ENCODE peak calls at places on chromosomes 4 and X, in five cellular contexts. E is mesenchymal stem cell, A is IMR-90, H is H1, T is neuronal stem cell. B is an unnamed sample.

GRCh38 chrX:48747415-48748026 is 14.0 kb upstream of the GLOD5 start:
- DNase-seq in E (no peak), H (no peak), A (no peak), T (no peak), B (no peak)

GRCh38 chr4:140052050-140052449 is 101.9 kb downstream of the MAML3 start:
- DNase-seq in A (peak; percentile 51), H (no peak), E (peak; percentile 46), T (no peak), B (no peak)

GRCh38 chr4:76950846-76951321 is 1.3 kb downstream of the SEPTIN11 start:
- DNase-seq in E (peak; percentile 60), T (no peak), H (no peak), A (peak; percentile 52), B (peak; percentile 51)

GRCh38 chr4:84503495-84504437 is 4.7 kb upstream of the NKX6-1 start:
- DNase-seq in E (peak; percentile 73), H (no peak), A (peak; percentile 66), T (no peak), B (no peak)

GRCh38 chr4:17241835-17242234 is 270.1 kb downstream of the QDPR start:
- DNase-seq in T (no peak), H (no peak), A (no peak), E (no peak), B (no peak)

GRCh38 chrX:13719192-13719856 is 15.1 kb downstream of the TRAPPC2 start:
- DNase-seq in E (peak; percentile 43), H (no peak), A (peak; percentile 36), T (no peak), B (no peak)

GRCh38 chr4:35723973-35724372 is 520.3 kb downstream of the ARAP2 start:
- DNase-seq in E (no peak), H (no peak), A (no peak), T (no peak), B (no peak)

GRCh38 chr4:17027495-17027894 is 129.1 kb upstream of the LDB2 start:
- DNase-seq in E (peak; percentile 91), A (peak; percentile 99), H (no peak), T (no peak), B (no peak)

GRCh38 chr4:3307891-3308575 is 15.2 kb downstream of the RGS12 start:
- DNase-seq in H (no peak), T (no peak), E (no peak), A (no peak), B (no peak)

GRCh38 chr4:112083587-112084347 is 61.5 kb upstream of the FAM241A start:
- DNase-seq in T (no peak), A (peak; percentile 31), H (no peak), E (peak; percentile 49), B (no peak)

GRCh38 chrX:38636949-38637819 is 75.8 kb downstream of the TSPAN7 start:
- DNase-seq in E (no peak), A (no peak), H (no peak), T (no peak), B (no peak)

GRCh38 chr4:45317276-45317675 is 590.9 kb upstream of the GNPDA2 start:
- DNase-seq in H (no peak), E (peak; percentile 46), A (no peak), T (no peak), B (no peak)

GRCh38 chrX:14873676-14874049 is 442 bp downstream of the MOSPD2 start:
- DNase-seq in H (no peak), A (no peak), T (no peak), E (no peak), B (no peak)

GRCh38 chrX:14875624-14876023 is 2.4 kb downstream of the MOSPD2 start:
- DNase-seq in A (no peak), E (no peak), T (no peak), H (no peak), B (no peak)

GRCh38 chrX:14872355-14872754 is 514 bp downstream of the FANCB start:
- DNase-seq in H (no peak), T (no peak), A (no peak), E (no peak), B (no peak)

GRCh38 chrX:14871767-14872166 is 1.1 kb downstream of the FANCB start:
- DNase-seq in H (no peak), E (no peak), T (no peak), A (no peak), B (no peak)

GRCh38 chrX:14872851-14873675 is at the start of the genes FANCB and MOSPD2:
- DNase-seq in E (peak; percentile 95), T (peak; percentile 88), A (peak; percentile 91), H (peak; percentile 79), B (peak; percentile 96)
- H3K18ac ChIP-seq in E (peak within 1 kb of the TSS; percentile 76), T (peak within 1 kb of the TSS; percentile 80), A (peak within 1 kb of the TSS; percentile 34), H (no peak within 1 kb of the TSS), B (no peak within 1 kb of the TSS)

GRCh38 chrX:2710041-2710471 is 19.0 kb downstream of the CD99 start:
- DNase-seq in T (no peak), H (no peak), E (peak; percentile 98), A (peak; percentile 88), B (no peak)
- H3K4me1 ChIP-seq in T (peaks cover 30% of the 10 kb centered on the region), H (peaks cover 5% of the 10 kb centered on the region), E (peaks cover 40% of the 10 kb centered on the region), A (peaks cover 23% of the 10 kb centered on the region), B (peaks cover 15% of the 10 kb centered on the region)

GRCh38 chrX:20595928-20596550 is 329.3 kb upstream of the RPS6KA3 start:
- DNase-seq in A (no peak), E (peak; percentile 18), H (no peak), T (no peak), B (peak; percentile 26)

GRCh38 chrX:20593836-20594235 is 327.1 kb upstream of the RPS6KA3 start:
- DNase-seq in E (no peak), A (no peak), H (no peak), T (no peak), B (no peak)

GRCh38 chrX:20594985-20595384 is 328.3 kb upstream of the RPS6KA3 start:
- DNase-seq in H (no peak), A (no peak), T (peak; percentile 0), E (no peak), B (no peak)

GRCh38 chrX:20593402-20593801 is 326.7 kb upstream of the RPS6KA3 start:
- DNase-seq in E (no peak), H (no peak), A (no peak), T (no peak), B (no peak)

DNA sequence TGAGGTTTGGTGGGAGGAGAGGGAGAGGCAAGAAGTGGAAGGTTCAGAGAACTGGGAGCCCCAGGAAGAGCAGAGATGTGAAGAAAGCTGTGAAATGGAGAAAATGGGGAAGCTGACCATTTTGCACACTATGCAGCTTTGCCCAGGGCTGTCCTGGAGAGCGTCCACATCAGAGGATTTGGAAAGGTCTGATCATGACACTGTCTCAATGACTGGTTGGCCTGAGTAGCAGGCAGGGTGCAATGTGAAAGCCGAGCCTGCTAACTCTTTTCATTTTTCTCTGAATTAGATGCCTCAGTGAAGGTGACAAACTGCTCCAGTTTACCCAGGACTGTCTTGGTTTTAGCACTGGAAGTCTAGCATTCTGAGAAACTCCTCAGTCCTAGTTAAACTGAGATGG is 330.1 kb upstream of the RPS6KA3 start:
- DNase-seq in T (no peak), E (no peak), H (no peak), A (no peak), B (no peak)
- H2BK120ac ChIP-seq in T (no peak overlapping the region), E (no peak overlapping the region), H (no peak overlapping the region), A (no peak overlapping the region), B (no peak overlapping the region)

DNA sequence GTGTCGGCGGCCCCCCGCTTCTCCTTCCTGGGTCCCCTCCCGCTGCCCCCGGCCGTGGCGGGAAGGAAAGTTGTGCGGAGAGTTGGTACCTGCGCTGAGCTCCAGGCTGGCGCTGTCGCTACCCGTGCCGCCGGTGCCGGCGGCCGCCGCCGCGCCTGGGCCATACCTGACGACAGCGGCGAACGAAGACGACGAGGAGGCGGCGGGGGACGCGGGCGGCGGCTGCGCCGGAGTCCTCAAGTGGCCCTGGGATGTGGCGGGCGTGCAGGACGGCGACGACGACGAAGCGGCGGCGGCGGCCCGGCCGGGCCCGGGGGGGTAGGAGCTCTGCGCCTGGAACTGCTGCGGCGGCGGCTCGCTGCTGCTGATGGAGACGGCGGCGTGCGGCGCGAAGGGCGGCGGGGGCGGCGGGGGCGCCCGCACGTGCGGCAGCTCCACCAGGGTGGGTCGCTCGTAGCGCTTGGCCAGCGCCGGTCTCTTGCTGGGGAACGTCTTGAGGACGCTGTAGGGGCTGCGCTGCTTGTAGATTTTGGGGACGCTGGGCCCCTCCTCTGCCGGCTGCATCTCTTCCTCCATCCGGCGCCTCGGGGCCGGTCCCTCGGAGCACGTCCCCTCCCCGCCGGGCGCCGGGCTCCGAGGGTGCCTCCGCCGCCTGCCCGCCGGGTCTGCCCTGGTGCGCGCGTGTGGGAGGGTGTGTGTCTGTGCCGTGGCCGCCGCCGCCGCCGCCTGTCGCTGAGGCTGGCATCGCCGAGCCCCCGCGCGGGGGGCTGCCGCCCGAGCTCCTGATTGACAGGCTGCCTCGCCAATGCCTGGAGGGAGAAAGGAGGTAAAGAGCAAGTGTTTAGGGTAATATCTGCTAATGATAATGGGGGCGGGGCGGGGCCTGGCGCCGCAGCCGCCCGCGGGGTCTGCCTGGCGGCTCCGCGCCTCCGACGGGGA is 618 bp downstream of the BEND4 start:
- DNase-seq in T (peak; percentile 78), H (peak; percentile 61), E (no peak), A (no peak), B (peak; percentile 94)
- H3K18ac ChIP-seq in T (peak overlapping the region; percentile 76), H (peak overlapping the region; percentile 68), E (no peak overlapping the region), A (no peak overlapping the region), B (no peak overlapping the region)

DNA sequence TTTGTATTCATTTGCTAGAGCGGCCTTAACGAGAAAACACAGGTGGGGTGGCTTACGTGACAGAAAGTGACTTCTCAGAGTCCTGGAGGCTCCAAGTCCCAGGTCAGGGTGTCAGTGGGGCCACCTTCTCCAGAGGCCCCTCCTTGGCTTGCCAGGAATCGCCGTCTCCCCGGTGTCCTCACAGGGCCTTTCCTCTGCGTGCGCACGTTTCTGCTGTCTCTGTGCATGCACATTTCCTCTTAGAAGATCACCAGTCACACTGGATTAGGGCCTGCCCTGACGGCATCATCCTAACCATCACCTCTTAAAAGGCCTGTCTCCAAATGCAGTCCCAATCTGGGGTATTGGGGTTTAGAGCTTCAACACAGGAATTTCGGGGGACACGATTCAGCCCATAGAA is 63.8 kb upstream of the HELT start:
- DNase-seq in T (no peak), E (no peak), A (no peak), H (no peak), B (no peak)
- H3K4me1 ChIP-seq in T (peaks cover 7% of the 10 kb centered on the region), E (no peaks in the 10 kb centered on the region), A (no peaks in the 10 kb centered on the region), H (no peaks in the 10 kb centered on the region), B (no peaks in the 10 kb centered on the region)

DNA sequence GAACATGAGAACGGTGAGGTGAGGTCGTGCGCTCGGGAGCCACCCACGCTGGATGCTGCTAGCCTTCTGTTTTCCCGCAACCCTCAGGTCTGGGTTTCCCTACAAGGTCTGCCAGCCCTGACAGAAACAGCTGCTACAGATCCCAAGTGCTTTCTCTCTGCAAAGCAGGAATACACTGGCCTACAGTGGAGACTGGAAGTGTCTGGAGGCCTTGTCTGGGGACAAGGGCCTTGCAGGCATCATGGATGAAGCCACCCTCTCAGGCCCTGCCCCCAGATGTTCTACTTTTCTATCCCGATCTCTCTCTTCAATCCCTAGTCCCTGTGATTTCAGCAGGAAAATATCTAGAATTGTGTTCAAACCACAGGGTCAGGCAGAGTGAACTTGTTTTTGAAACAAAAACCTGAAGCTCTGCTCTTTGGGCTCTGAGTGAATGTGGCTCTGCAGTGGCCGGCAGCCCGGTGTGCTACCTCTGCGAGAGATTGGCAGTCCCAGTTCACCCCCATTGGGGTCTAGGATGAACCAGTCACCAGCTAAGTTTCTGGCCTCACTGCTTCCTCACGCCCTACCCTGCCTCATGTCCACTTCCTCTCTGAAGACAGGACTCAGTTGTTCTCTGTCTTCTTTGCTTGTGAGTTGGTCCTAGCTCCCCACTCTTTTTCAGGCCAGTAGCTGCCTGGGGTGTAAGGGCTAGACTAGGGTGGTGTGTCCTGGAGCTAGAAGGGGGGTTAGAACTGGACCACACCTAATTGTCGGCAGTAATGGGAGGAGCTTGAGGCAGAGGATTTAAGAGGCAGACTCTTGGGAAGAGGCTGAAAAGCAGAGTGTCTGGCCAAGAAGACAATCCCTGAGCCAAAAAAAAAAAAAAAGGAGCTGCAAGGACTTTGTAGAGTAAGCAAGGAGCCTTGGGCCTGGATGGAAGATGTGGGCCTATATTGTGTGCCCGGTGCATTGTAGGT is 89.5 kb downstream of the RTL5 start:
- DNase-seq in H (no peak), E (peak; percentile 41), A (peak; percentile 38), T (no peak), B (no peak)
- H2BK120ac ChIP-seq in H (no peak overlapping the region), E (peak overlapping the region; percentile 79), A (no peak overlapping the region), T (no peak overlapping the region), B (no peak overlapping the region)